ENCODE peak calls at places on chromosomes 3 and 15, in five cellular contexts. H is cardiac muscle cell, L is transverse colon, V is left ventricle myocardium inferior, B is Panc1. K is an unnamed sample.

GRCh38 chr15:66698971-66699370 is 3.1 kb upstream of the SMAD6 start:
- DNase-seq in H (no peak), L (no peak), V (no peak), B (no peak), K (no peak)

GRCh38 chr3:140440446-140440845 is 237.4 kb upstream of the TRIM42 start:
- DNase-seq in H (no peak), L (no peak), V (no peak), B (no peak), K (no peak)

GRCh38 chr3:190229632-190230424 is 92.4 kb downstream of the CLDN1 start:
- DNase-seq in H (no peak), L (no peak), V (no peak), B (peak; percentile 74), K (no peak)

GRCh38 chr15:32852771-32853170 is 135.0 kb downstream of the GREM1 start:
- DNase-seq in H (no peak), L (no peak), V (no peak), B (no peak), K (no peak)

GRCh38 chr3:67459131-67459530 is 195.3 kb downstream of the SUCLG2 start:
- DNase-seq in H (peak; percentile 3), L (no peak), V (no peak), B (no peak), K (no peak)

GRCh38 chr15:69351333-69351732 is 52.6 kb downstream of the PAQR5 start:
- DNase-seq in H (no peak), L (no peak), V (no peak), B (no peak), K (no peak)

GRCh38 chr3:177589921-177590336 is 392.6 kb upstream of the TBL1XR1 start:
- DNase-seq in H (peak; percentile 95), L (no peak), V (no peak), B (peak; percentile 18), K (no peak)

GRCh38 chr15:58212909-58213526 is 74.8 kb downstream of the AQP9 start:
- DNase-seq in H (peak; percentile 73), L (no peak), V (no peak), B (no peak), K (no peak)

GRCh38 chr3:125965505-125965904 is 3.5 kb upstream of the ROPN1B start:
- DNase-seq in H (no peak), L (no peak), V (no peak), B (no peak), K (no peak)

GRCh38 chr3:73254062-73254461 is 192.6 kb downstream of the EBLN2 start:
- DNase-seq in H (no peak), L (no peak), V (no peak), B (no peak), K (no peak)

GRCh38 chr3:127961963-127962362 is 46.9 kb downstream of the KBTBD12 start:
- DNase-seq in H (no peak), L (no peak), V (no peak), B (no peak), K (no peak)

GRCh38 chr3:192914873-192915272 is 2.8 kb downstream of the MB21D2 start:
- DNase-seq in H (no peak), L (no peak), V (no peak), B (no peak), K (no peak)

GRCh38 chr15:30043211-30043655 is 39.5 kb upstream of the GOLGA8J start:
- DNase-seq in H (peak; percentile 32), L (no peak), V (no peak), B (no peak), K (no peak)

GRCh38 chr3:114496021-114496434 is 202.2 kb downstream of the TIGIT start:
- DNase-seq in H (peak; percentile 30), L (no peak), V (peak; percentile 60), B (no peak), K (no peak)

GRCh38 chr3:195001961-195002861 is 268.7 kb downstream of the XXYLT1 start:
- DNase-seq in H (peak; percentile 52), L (peak; percentile 78), V (peak; percentile 63), B (peak; percentile 39), K (no peak)

GRCh38 chr15:31977812-31978662 is 52.3 kb upstream of the CHRNA7 start:
- DNase-seq in H (peak; percentile 44), L (peak; percentile 69), V (peak; percentile 53), B (peak; percentile 17), K (peak; percentile 37)

GRCh38 chr15:70723124-70723427 is 40.3 kb downstream of the UACA start:
- DNase-seq in H (no peak), L (no peak), V (no peak), B (no peak), K (no peak)

DNA sequence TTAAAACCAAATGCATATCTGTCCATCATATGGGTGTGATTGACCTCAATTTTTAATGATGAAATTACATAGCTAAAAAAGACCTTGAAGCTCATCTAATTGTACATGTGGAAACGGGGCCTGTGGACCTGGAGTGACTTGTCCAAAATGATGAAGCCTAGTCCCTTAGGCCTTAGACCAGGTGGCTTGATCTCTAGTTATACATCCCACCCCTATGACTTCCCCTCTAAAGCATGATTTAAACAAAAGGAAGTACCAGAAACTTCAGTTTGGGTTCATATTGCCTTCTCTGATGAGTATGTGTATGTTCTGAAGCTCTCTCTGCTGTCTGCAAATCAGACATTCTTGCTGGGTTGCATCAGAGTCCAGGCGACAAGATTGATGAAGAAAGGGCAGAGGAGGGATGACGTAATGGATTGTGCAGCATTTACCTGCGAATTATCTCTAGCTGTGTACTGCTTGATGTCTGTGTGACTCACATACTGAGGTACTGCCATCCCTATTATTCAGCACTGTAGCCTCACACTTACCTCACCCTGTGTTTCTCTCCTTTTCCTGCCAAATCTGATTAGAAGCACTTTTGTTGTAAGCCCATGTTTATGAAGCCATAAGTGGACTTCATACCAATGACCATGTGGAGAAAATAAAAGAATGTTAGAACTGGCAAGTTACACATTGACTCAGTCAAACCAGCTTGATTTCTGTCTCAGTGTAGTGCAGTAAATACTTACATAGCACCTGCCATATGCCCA is 111.5 kb downstream of the FILIP1L start:
- DNase-seq in H (peak; percentile 67), L (peak; percentile 49), V (no peak), B (peak; percentile 93), K (no peak)
- H3K27ac ChIP-seq in H (no peak overlapping the region), L (peak overlapping the region; percentile 74), V (no peak overlapping the region), B (peak overlapping the region; percentile 27), K (no peak overlapping the region)

GRCh38 chr3:169901453-169901852 is 9.9 kb upstream of the SAMD7 start:
- DNase-seq in H (no peak), L (no peak), V (no peak), B (no peak), K (no peak)

GRCh38 chr3:169891886-169892285 is 19.5 kb upstream of the SAMD7 start:
- DNase-seq in H (no peak), L (no peak), V (no peak), B (no peak), K (no peak)

GRCh38 chr3:169894110-169894509 is 17.3 kb upstream of the SAMD7 start:
- DNase-seq in H (peak; percentile 43), L (no peak), V (no peak), B (no peak), K (no peak)

GRCh38 chr3:169895037-169895436 is 16.3 kb upstream of the SAMD7 start:
- DNase-seq in H (no peak), L (no peak), V (no peak), B (no peak), K (no peak)

DNA sequence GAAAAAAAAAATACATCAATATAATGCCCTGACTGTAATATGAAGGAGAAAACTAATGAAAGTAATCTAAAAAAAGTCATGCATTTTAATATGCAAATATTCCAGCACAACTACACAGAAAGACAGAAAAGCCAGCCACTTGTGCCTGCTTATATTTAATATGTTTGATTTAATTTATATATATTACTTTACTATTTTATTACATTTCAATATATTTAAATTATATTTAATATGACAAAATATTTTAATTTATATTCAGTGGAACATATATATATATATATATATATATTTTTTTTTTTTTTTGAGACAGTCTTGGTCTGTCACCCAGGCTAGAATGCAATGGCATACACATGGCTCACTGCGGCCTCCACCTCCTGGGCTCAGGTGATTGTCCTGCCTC is 14.1 kb upstream of the SAMD7 start:
- DNase-seq in H (no peak), L (no peak), V (no peak), B (no peak), K (no peak)
- H3K4me3 ChIP-seq in H (no peak overlapping the region), L (no peak overlapping the region), V (no peak overlapping the region), B (no peak overlapping the region), K (no peak overlapping the region)

GRCh38 chr15:62894322-62895085 is 148.0 kb upstream of the TPM1 start:
- DNase-seq in H (no peak), L (no peak), V (no peak), B (no peak), K (no peak)
- H3K4me1 ChIP-seq in H (peaks cover 44% of the 10 kb centered on the region), L (peaks cover 47% of the 10 kb centered on the region), V (peaks cover 41% of the 10 kb centered on the region), B (peaks cover 48% of the 10 kb centered on the region), K (no peaks in the 10 kb centered on the region)

DNA sequence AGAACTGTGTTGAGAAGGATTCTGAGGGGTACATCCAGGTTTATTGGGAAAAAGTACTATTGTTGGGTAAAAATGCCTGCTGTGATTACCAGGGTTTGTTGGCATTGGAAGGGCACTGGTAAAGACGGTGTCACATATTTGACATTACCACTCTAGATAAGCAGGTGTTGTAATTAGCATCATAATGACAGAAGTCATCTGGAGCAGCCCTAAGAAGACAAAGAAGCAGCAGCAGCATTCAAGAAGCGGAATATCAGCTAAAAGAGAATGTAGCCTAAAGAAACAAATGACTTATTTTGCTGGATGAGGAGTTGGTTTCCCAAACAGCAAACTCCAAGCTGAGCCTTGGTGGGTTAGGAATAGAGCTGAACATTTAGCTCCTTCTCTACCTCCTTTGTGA is 30.5 kb upstream of the ZFAND6 start:
- DNase-seq in H (no peak), L (no peak), V (no peak), B (no peak), K (no peak)
- H3K27ac ChIP-seq in H (no peak overlapping the region), L (no peak overlapping the region), V (no peak overlapping the region), B (no peak overlapping the region), K (no peak overlapping the region)

GRCh38 chr15:41773332-41773728 is 954 bp upstream of the MAPKBP1 start:
- DNase-seq in H (peak; percentile 23), L (no peak), V (no peak), B (no peak), K (no peak)
- H3K4me3 ChIP-seq in H (peak overlapping the region; percentile 59), L (no peak overlapping the region), V (peak overlapping the region; percentile 90), B (peak overlapping the region; percentile 99), K (no peak overlapping the region)

DNA sequence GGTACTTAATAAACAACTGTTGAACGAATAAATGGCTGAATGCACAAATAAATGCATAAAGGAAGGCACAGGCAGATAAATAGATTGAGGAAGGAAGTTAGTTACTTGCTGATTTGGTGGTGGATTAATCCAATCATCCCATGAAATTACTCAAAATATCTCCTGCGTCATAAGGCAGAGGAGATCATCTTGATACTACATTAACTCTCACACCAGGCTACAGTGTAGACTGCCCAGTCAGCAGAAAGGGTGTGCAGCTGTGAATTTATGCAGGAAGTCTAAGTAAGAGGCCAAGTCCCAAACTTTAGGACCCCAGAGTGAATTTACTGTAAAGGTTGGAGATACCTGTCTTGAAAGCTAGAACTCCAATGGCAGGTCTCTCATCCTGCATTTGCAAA is 38.6 kb downstream of the PRICKLE2 start:
- DNase-seq in H (no peak), L (no peak), V (no peak), B (no peak), K (no peak)
- H3K4me1 ChIP-seq in H (peaks cover 17% of the 10 kb centered on the region), L (peaks cover 6% of the 10 kb centered on the region), V (peaks cover 73% of the 10 kb centered on the region), B (no peaks in the 10 kb centered on the region), K (no peaks in the 10 kb centered on the region)

GRCh38 chr3:52704611-52705437 is 767 bp downstream of the GLT8D1 start:
- DNase-seq in H (peak; percentile 26), L (no peak), V (no peak), B (no peak), K (no peak)
- H3K27ac ChIP-seq in H (peak overlapping the region; percentile 82), L (peak overlapping the region; percentile 93), V (peak overlapping the region; percentile 93), B (peak overlapping the region; percentile 75), K (peak overlapping the region; percentile 87)

K was measured in CD4-positive, alpha-beta memory T cell.